ENCODE peak calls at places on chromosomes 7 and 10, in eight cellular contexts. One of them, this sample, is unnamed.

GRCh38 chr7:36667007-36667406 is 57.3 kb downstream of the AOAH start:
- DNase-seq in T-helper 9 cell: no peak
- DNase-seq in AG08396: no peak
- DNase-seq in hypothalamus: no peak
- DNase-seq in mammary epithelial cell: peak; percentile 87
- DNase-seq in activated CD4-positive, alpha-beta memory T cell treated with anti-CD3 and anti-CD28 coated beads, Interleukin-2, amount 10 ng/mL, durations not matched to agents 7 days and 5 days: no peak
- DNase-seq in CD8-positive, alpha-beta memory T cell: no peak
- DNase-seq in left ventricle myocardium superior: no peak
- DNase-seq in this sample: no peak

GRCh38 chr10:91551856-91552255 is 81.0 kb downstream of the PPP1R3C start:
- DNase-seq in T-helper 9 cell: no peak
- DNase-seq in AG08396: peak; percentile 54
- DNase-seq in hypothalamus: no peak
- DNase-seq in mammary epithelial cell: peak; percentile 25
- DNase-seq in activated CD4-positive, alpha-beta memory T cell treated with anti-CD3 and anti-CD28 coated beads, Interleukin-2, amount 10 ng/mL, durations not matched to agents 7 days and 5 days: no peak
- DNase-seq in CD8-positive, alpha-beta memory T cell: no peak
- DNase-seq in left ventricle myocardium superior: peak; percentile 55
- DNase-seq in this sample: peak; percentile 92

GRCh38 chr10:71401056-71401455 is 4.3 kb downstream of the CDH23 start:
- DNase-seq in T-helper 9 cell: no peak
- DNase-seq in AG08396: no peak
- DNase-seq in hypothalamus: no peak
- DNase-seq in mammary epithelial cell: no peak
- DNase-seq in activated CD4-positive, alpha-beta memory T cell treated with anti-CD3 and anti-CD28 coated beads, Interleukin-2, amount 10 ng/mL, durations not matched to agents 7 days and 5 days: no peak
- DNase-seq in CD8-positive, alpha-beta memory T cell: no peak
- DNase-seq in left ventricle myocardium superior: no peak
- DNase-seq in this sample: no peak

GRCh38 chr7:64946772-64947171 is 43.7 kb downstream of the ZNF273 start:
- DNase-seq in T-helper 9 cell: no peak
- DNase-seq in AG08396: peak; percentile 18
- DNase-seq in hypothalamus: no peak
- DNase-seq in mammary epithelial cell: no peak
- DNase-seq in activated CD4-positive, alpha-beta memory T cell treated with anti-CD3 and anti-CD28 coated beads, Interleukin-2, amount 10 ng/mL, durations not matched to agents 7 days and 5 days: no peak
- DNase-seq in CD8-positive, alpha-beta memory T cell: no peak
- DNase-seq in left ventricle myocardium superior: no peak
- DNase-seq in this sample: peak; percentile 72

GRCh38 chr7:41096921-41097320 is 606.0 kb downstream of the INHBA start:
- DNase-seq in T-helper 9 cell: no peak
- DNase-seq in AG08396: peak; percentile 65
- DNase-seq in hypothalamus: no peak
- DNase-seq in mammary epithelial cell: peak; percentile 59
- DNase-seq in activated CD4-positive, alpha-beta memory T cell treated with anti-CD3 and anti-CD28 coated beads, Interleukin-2, amount 10 ng/mL, durations not matched to agents 7 days and 5 days: no peak
- DNase-seq in CD8-positive, alpha-beta memory T cell: no peak
- DNase-seq in left ventricle myocardium superior: no peak
- DNase-seq in this sample: no peak

GRCh38 chr10:73810735-73811465 is 498 bp downstream of the NDST2 start:
- DNase-seq in T-helper 9 cell: peak; percentile 51
- DNase-seq in AG08396: peak; percentile 52
- DNase-seq in hypothalamus: no peak
- DNase-seq in mammary epithelial cell: no peak
- DNase-seq in activated CD4-positive, alpha-beta memory T cell treated with anti-CD3 and anti-CD28 coated beads, Interleukin-2, amount 10 ng/mL, durations not matched to agents 7 days and 5 days: peak; percentile 66
- DNase-seq in CD8-positive, alpha-beta memory T cell: peak; percentile 82
- DNase-seq in left ventricle myocardium superior: peak; percentile 66
- DNase-seq in this sample: peak; percentile 66

GRCh38 chr7:16989883-16990413 is 108.2 kb upstream of the AGR3 start:
- DNase-seq in T-helper 9 cell: no peak
- DNase-seq in AG08396: peak; percentile 46
- DNase-seq in hypothalamus: peak; percentile 5
- DNase-seq in mammary epithelial cell: peak; percentile 94
- DNase-seq in activated CD4-positive, alpha-beta memory T cell treated with anti-CD3 and anti-CD28 coated beads, Interleukin-2, amount 10 ng/mL, durations not matched to agents 7 days and 5 days: no peak
- DNase-seq in CD8-positive, alpha-beta memory T cell: no peak
- DNase-seq in left ventricle myocardium superior: peak; percentile 44
- DNase-seq in this sample: no peak

GRCh38 chr10:110078317-110078716 is 70.5 kb downstream of the ADD3 start:
- DNase-seq in T-helper 9 cell: no peak
- DNase-seq in AG08396: no peak
- DNase-seq in hypothalamus: no peak
- DNase-seq in mammary epithelial cell: no peak
- DNase-seq in activated CD4-positive, alpha-beta memory T cell treated with anti-CD3 and anti-CD28 coated beads, Interleukin-2, amount 10 ng/mL, durations not matched to agents 7 days and 5 days: no peak
- DNase-seq in CD8-positive, alpha-beta memory T cell: no peak
- DNase-seq in left ventricle myocardium superior: no peak
- DNase-seq in this sample: no peak

GRCh38 chr7:154856737-154857136 is 146.2 kb downstream of the PAXIP1 start:
- DNase-seq in T-helper 9 cell: no peak
- DNase-seq in AG08396: no peak
- DNase-seq in hypothalamus: no peak
- DNase-seq in mammary epithelial cell: no peak
- DNase-seq in activated CD4-positive, alpha-beta memory T cell treated with anti-CD3 and anti-CD28 coated beads, Interleukin-2, amount 10 ng/mL, durations not matched to agents 7 days and 5 days: no peak
- DNase-seq in CD8-positive, alpha-beta memory T cell: no peak
- DNase-seq in left ventricle myocardium superior: no peak
- DNase-seq in this sample: no peak

GRCh38 chr7:47937711-47938573 is 10.3 kb downstream of the PKD1L1 start:
- DNase-seq in T-helper 9 cell: no peak
- DNase-seq in AG08396: no peak
- DNase-seq in hypothalamus: no peak
- DNase-seq in mammary epithelial cell: no peak
- DNase-seq in activated CD4-positive, alpha-beta memory T cell treated with anti-CD3 and anti-CD28 coated beads, Interleukin-2, amount 10 ng/mL, durations not matched to agents 7 days and 5 days: no peak
- DNase-seq in CD8-positive, alpha-beta memory T cell: no peak
- DNase-seq in left ventricle myocardium superior: peak; percentile 27
- DNase-seq in this sample: no peak

GRCh38 chr7:116524609-116525297 is at the start of gene CAV1:
- DNase-seq in T-helper 9 cell: peak; percentile 28
- DNase-seq in AG08396: peak; percentile 89
- DNase-seq in hypothalamus: no peak
- DNase-seq in mammary epithelial cell: peak; percentile 98
- DNase-seq in activated CD4-positive, alpha-beta memory T cell treated with anti-CD3 and anti-CD28 coated beads, Interleukin-2, amount 10 ng/mL, durations not matched to agents 7 days and 5 days: peak; percentile 40
- DNase-seq in CD8-positive, alpha-beta memory T cell: peak; percentile 62
- DNase-seq in left ventricle myocardium superior: peak; percentile 94
- DNase-seq in this sample: peak; percentile 76

GRCh38 chr10:56279270-56279669 is 81.8 kb downstream of the ZWINT start:
- DNase-seq in T-helper 9 cell: no peak
- DNase-seq in AG08396: no peak
- DNase-seq in hypothalamus: no peak
- DNase-seq in mammary epithelial cell: no peak
- DNase-seq in activated CD4-positive, alpha-beta memory T cell treated with anti-CD3 and anti-CD28 coated beads, Interleukin-2, amount 10 ng/mL, durations not matched to agents 7 days and 5 days: no peak
- DNase-seq in CD8-positive, alpha-beta memory T cell: no peak
- DNase-seq in left ventricle myocardium superior: no peak
- DNase-seq in this sample: no peak

GRCh38 chr10:71081229-71081560 is 131.2 kb upstream of the UNC5B start:
- DNase-seq in T-helper 9 cell: no peak
- DNase-seq in AG08396: no peak
- DNase-seq in hypothalamus: no peak
- DNase-seq in mammary epithelial cell: no peak
- DNase-seq in activated CD4-positive, alpha-beta memory T cell treated with anti-CD3 and anti-CD28 coated beads, Interleukin-2, amount 10 ng/mL, durations not matched to agents 7 days and 5 days: peak; percentile 5
- DNase-seq in CD8-positive, alpha-beta memory T cell: no peak
- DNase-seq in left ventricle myocardium superior: no peak
- DNase-seq in this sample: no peak

GRCh38 chr7:108079291-108080057 is 50.7 kb downstream of the LAMB4 start:
- DNase-seq in T-helper 9 cell: no peak
- DNase-seq in AG08396: peak; percentile 79
- DNase-seq in hypothalamus: no peak
- DNase-seq in mammary epithelial cell: peak; percentile 23
- DNase-seq in activated CD4-positive, alpha-beta memory T cell treated with anti-CD3 and anti-CD28 coated beads, Interleukin-2, amount 10 ng/mL, durations not matched to agents 7 days and 5 days: no peak
- DNase-seq in CD8-positive, alpha-beta memory T cell: no peak
- DNase-seq in left ventricle myocardium superior: no peak
- DNase-seq in this sample: no peak

GRCh38 chr10:117945651-117946050 is 101.1 kb downstream of the RAB11FIP2 start:
- DNase-seq in T-helper 9 cell: no peak
- DNase-seq in AG08396: no peak
- DNase-seq in hypothalamus: no peak
- DNase-seq in mammary epithelial cell: no peak
- DNase-seq in activated CD4-positive, alpha-beta memory T cell treated with anti-CD3 and anti-CD28 coated beads, Interleukin-2, amount 10 ng/mL, durations not matched to agents 7 days and 5 days: no peak
- DNase-seq in CD8-positive, alpha-beta memory T cell: no peak
- DNase-seq in left ventricle myocardium superior: no peak
- DNase-seq in this sample: no peak

GRCh38 chr7:29564455-29565185 is 985 bp downstream of the PRR15 start:
- DNase-seq in T-helper 9 cell: no peak
- DNase-seq in AG08396: peak; percentile 59
- DNase-seq in hypothalamus: no peak
- DNase-seq in mammary epithelial cell: peak; percentile 85
- DNase-seq in activated CD4-positive, alpha-beta memory T cell treated with anti-CD3 and anti-CD28 coated beads, Interleukin-2, amount 10 ng/mL, durations not matched to agents 7 days and 5 days: no peak
- DNase-seq in CD8-positive, alpha-beta memory T cell: no peak
- DNase-seq in left ventricle myocardium superior: peak; percentile 66
- DNase-seq in this sample: peak; percentile 66

This sample was measured in GM23338.